ENCODE peak calls at places on chromosomes 12 and 14, in ten cellular contexts. One of them, this sample, is unnamed.

GRCh38 chr12:132478845-132479244 is 11.1 kb upstream of the FBRSL1 start:
- DNase-seq in PC-3: peak
- DNase-seq in RWPE1: no peak
- DNase-seq in AG09309: no peak
- DNase-seq in heart left ventricle: no peak
- DNase-seq in neural crest cell: no peak
- DNase-seq in GM06990: no peak
- DNase-seq in NB4: peak
- DNase-seq in transverse colon: no peak
- DNase-seq in lower lobe of right lung: no peak
- DNase-seq in this sample: no peak

GRCh38 chr12:54082402-54082892 is 28.8 kb downstream of the HOXC4 start:
- DNase-seq in PC-3: no peak
- DNase-seq in RWPE1: no peak
- DNase-seq in AG09309: no peak
- DNase-seq in heart left ventricle: no peak
- DNase-seq in neural crest cell: no peak
- DNase-seq in GM06990: no peak
- DNase-seq in NB4: no peak
- DNase-seq in transverse colon: peak
- DNase-seq in lower lobe of right lung: no peak
- DNase-seq in this sample: no peak

GRCh38 chr12:8860165-8860961 is 37.9 kb downstream of the A2ML1 start:
- DNase-seq in PC-3: peak
- DNase-seq in RWPE1: no peak
- DNase-seq in AG09309: no peak
- DNase-seq in heart left ventricle: no peak
- DNase-seq in neural crest cell: peak
- DNase-seq in GM06990: peak
- DNase-seq in NB4: peak
- DNase-seq in transverse colon: peak
- DNase-seq in lower lobe of right lung: no peak
- DNase-seq in this sample: peak

GRCh38 chr14:68476212-68476964 is 316.5 kb downstream of the ZFP36L1 start:
- DNase-seq in PC-3: peak
- DNase-seq in RWPE1: peak
- DNase-seq in AG09309: peak
- DNase-seq in heart left ventricle: peak
- DNase-seq in neural crest cell: no peak
- DNase-seq in GM06990: peak
- DNase-seq in NB4: peak
- DNase-seq in transverse colon: peak
- DNase-seq in lower lobe of right lung: peak
- DNase-seq in this sample: peak

GRCh38 chr12:6093764-6094163 is 30.7 kb downstream of the VWF start:
- DNase-seq in PC-3: peak
- DNase-seq in RWPE1: no peak
- DNase-seq in AG09309: no peak
- DNase-seq in heart left ventricle: no peak
- DNase-seq in neural crest cell: no peak
- DNase-seq in GM06990: no peak
- DNase-seq in NB4: no peak
- DNase-seq in transverse colon: no peak
- DNase-seq in lower lobe of right lung: no peak
- DNase-seq in this sample: no peak

GRCh38 chr12:41286426-41286825 is 98.3 kb downstream of the PDZRN4 start:
- DNase-seq in PC-3: peak
- DNase-seq in RWPE1: no peak
- DNase-seq in AG09309: no peak
- DNase-seq in heart left ventricle: no peak
- DNase-seq in neural crest cell: no peak
- DNase-seq in GM06990: no peak
- DNase-seq in NB4: no peak
- DNase-seq in transverse colon: no peak
- DNase-seq in lower lobe of right lung: no peak
- DNase-seq in this sample: no peak

GRCh38 chr14:91258021-91258618 is 13.6 kb upstream of the GPR68 start:
- DNase-seq in PC-3: no peak
- DNase-seq in RWPE1: peak
- DNase-seq in AG09309: peak
- DNase-seq in heart left ventricle: no peak
- DNase-seq in neural crest cell: no peak
- DNase-seq in GM06990: no peak
- DNase-seq in NB4: no peak
- DNase-seq in transverse colon: peak
- DNase-seq in lower lobe of right lung: no peak
- DNase-seq in this sample: no peak

GRCh38 chr12:114478891-114479290 is 72.9 kb upstream of the TBX5 start:
- DNase-seq in PC-3: no peak
- DNase-seq in RWPE1: no peak
- DNase-seq in AG09309: no peak
- DNase-seq in heart left ventricle: no peak
- DNase-seq in neural crest cell: no peak
- DNase-seq in GM06990: no peak
- DNase-seq in NB4: no peak
- DNase-seq in transverse colon: no peak
- DNase-seq in lower lobe of right lung: no peak
- DNase-seq in this sample: no peak

GRCh38 chr12:14395059-14395778 is 29.7 kb downstream of the ATF7IP start:
- DNase-seq in PC-3: no peak
- DNase-seq in RWPE1: no peak
- DNase-seq in AG09309: no peak
- DNase-seq in heart left ventricle: no peak
- DNase-seq in neural crest cell: no peak
- DNase-seq in GM06990: peak
- DNase-seq in NB4: peak
- DNase-seq in transverse colon: no peak
- DNase-seq in lower lobe of right lung: no peak
- DNase-seq in this sample: no peak

GRCh38 chr12:26845984-26846383 is 13.0 kb upstream of the ITPR2 start:
- DNase-seq in PC-3: no peak
- DNase-seq in RWPE1: no peak
- DNase-seq in AG09309: peak
- DNase-seq in heart left ventricle: no peak
- DNase-seq in neural crest cell: no peak
- DNase-seq in GM06990: no peak
- DNase-seq in NB4: no peak
- DNase-seq in transverse colon: no peak
- DNase-seq in lower lobe of right lung: no peak
- DNase-seq in this sample: no peak

GRCh38 chr14:39232554-39233415 is 930 bp upstream of the MIA2 start:
- DNase-seq in PC-3: no peak
- DNase-seq in RWPE1: no peak
- DNase-seq in AG09309: peak
- DNase-seq in heart left ventricle: no peak
- DNase-seq in neural crest cell: no peak
- DNase-seq in GM06990: no peak
- DNase-seq in NB4: peak
- DNase-seq in transverse colon: no peak
- DNase-seq in lower lobe of right lung: no peak
- DNase-seq in this sample: no peak

GRCh38 chr12:127389923-127390322 is 877.0 kb upstream of the TMEM132C start:
- DNase-seq in PC-3: peak
- DNase-seq in RWPE1: peak
- DNase-seq in AG09309: peak
- DNase-seq in heart left ventricle: no peak
- DNase-seq in neural crest cell: peak
- DNase-seq in GM06990: no peak
- DNase-seq in NB4: peak
- DNase-seq in transverse colon: no peak
- DNase-seq in lower lobe of right lung: no peak
- DNase-seq in this sample: no peak

GRCh38 chr12:67456281-67456918 is 187.2 kb downstream of the CAND1 start:
- DNase-seq in PC-3: peak
- DNase-seq in RWPE1: peak
- DNase-seq in AG09309: peak
- DNase-seq in heart left ventricle: peak
- DNase-seq in neural crest cell: no peak
- DNase-seq in GM06990: no peak
- DNase-seq in NB4: no peak
- DNase-seq in transverse colon: no peak
- DNase-seq in lower lobe of right lung: no peak
- DNase-seq in this sample: no peak

GRCh38 chr14:54606631-54607133 is 39.8 kb downstream of the SAMD4A start:
- DNase-seq in PC-3: peak
- DNase-seq in RWPE1: no peak
- DNase-seq in AG09309: peak
- DNase-seq in heart left ventricle: peak
- DNase-seq in neural crest cell: no peak
- DNase-seq in GM06990: no peak
- DNase-seq in NB4: no peak
- DNase-seq in transverse colon: no peak
- DNase-seq in lower lobe of right lung: no peak
- DNase-seq in this sample: no peak

GRCh38 chr14:54609576-54609975 is 42.6 kb downstream of the SAMD4A start:
- DNase-seq in PC-3: no peak
- DNase-seq in RWPE1: no peak
- DNase-seq in AG09309: no peak
- DNase-seq in heart left ventricle: no peak
- DNase-seq in neural crest cell: no peak
- DNase-seq in GM06990: no peak
- DNase-seq in NB4: no peak
- DNase-seq in transverse colon: no peak
- DNase-seq in lower lobe of right lung: no peak
- DNase-seq in this sample: no peak

GRCh38 chr14:54606178-54606577 is 39.2 kb downstream of the SAMD4A start:
- DNase-seq in PC-3: no peak
- DNase-seq in RWPE1: no peak
- DNase-seq in AG09309: no peak
- DNase-seq in heart left ventricle: peak
- DNase-seq in neural crest cell: no peak
- DNase-seq in GM06990: no peak
- DNase-seq in NB4: no peak
- DNase-seq in transverse colon: no peak
- DNase-seq in lower lobe of right lung: peak
- DNase-seq in this sample: no peak

GRCh38 chr14:54614296-54614695 is 47.4 kb downstream of the SAMD4A start:
- DNase-seq in PC-3: peak
- DNase-seq in RWPE1: no peak
- DNase-seq in AG09309: no peak
- DNase-seq in heart left ventricle: no peak
- DNase-seq in neural crest cell: no peak
- DNase-seq in GM06990: no peak
- DNase-seq in NB4: no peak
- DNase-seq in transverse colon: no peak
- DNase-seq in lower lobe of right lung: no peak
- DNase-seq in this sample: no peak

GRCh38 chr14:54610051-54610977 is 43.4 kb downstream of the SAMD4A start:
- DNase-seq in PC-3: no peak
- DNase-seq in RWPE1: no peak
- DNase-seq in AG09309: no peak
- DNase-seq in heart left ventricle: no peak
- DNase-seq in neural crest cell: no peak
- DNase-seq in GM06990: no peak
- DNase-seq in NB4: no peak
- DNase-seq in transverse colon: no peak
- DNase-seq in lower lobe of right lung: no peak
- DNase-seq in this sample: no peak
- TF ChIP-seq CTCF in PC-3: no peak
- TF ChIP-seq CTCF in RWPE1: no peak
- TF ChIP-seq CTCF in AG09309: no peak
- TF ChIP-seq CTCF in heart left ventricle: no peak
- TF ChIP-seq CTCF in neural crest cell: no peak
- TF ChIP-seq CTCF in GM06990: no peak
- TF ChIP-seq CTCF in NB4: no peak
- TF ChIP-seq CTCF in transverse colon: no peak
- TF ChIP-seq CTCF in lower lobe of right lung: no peak
- TF ChIP-seq CTCF in this sample: no peak

GRCh38 chr14:31926123-31926522 is 151.0 kb upstream of the ARHGAP5 start:
- DNase-seq in PC-3: peak
- DNase-seq in RWPE1: no peak
- DNase-seq in AG09309: no peak
- DNase-seq in heart left ventricle: no peak
- DNase-seq in neural crest cell: no peak
- DNase-seq in GM06990: no peak
- DNase-seq in NB4: peak
- DNase-seq in transverse colon: no peak
- DNase-seq in lower lobe of right lung: no peak
- DNase-seq in this sample: peak
- TF ChIP-seq CTCF in PC-3: peak
- TF ChIP-seq CTCF in RWPE1: peak
- TF ChIP-seq CTCF in AG09309: peak
- TF ChIP-seq CTCF in heart left ventricle: peak
- TF ChIP-seq CTCF in neural crest cell: peak
- TF ChIP-seq CTCF in GM06990: peak
- TF ChIP-seq CTCF in NB4: peak
- TF ChIP-seq CTCF in transverse colon: peak
- TF ChIP-seq CTCF in lower lobe of right lung: peak
- TF ChIP-seq CTCF in this sample: peak

GRCh38 chr14:94638961-94639817 is 27.0 kb downstream of the SERPINA3 start:
- DNase-seq in PC-3: no peak
- DNase-seq in RWPE1: no peak
- DNase-seq in AG09309: no peak
- DNase-seq in heart left ventricle: no peak
- DNase-seq in neural crest cell: no peak
- DNase-seq in GM06990: no peak
- DNase-seq in NB4: no peak
- DNase-seq in transverse colon: no peak
- DNase-seq in lower lobe of right lung: no peak
- DNase-seq in this sample: no peak

GRCh38 chr14:94633116-94633515 is 20.9 kb downstream of the SERPINA3 start:
- DNase-seq in PC-3: no peak
- DNase-seq in RWPE1: no peak
- DNase-seq in AG09309: no peak
- DNase-seq in heart left ventricle: no peak
- DNase-seq in neural crest cell: no peak
- DNase-seq in GM06990: no peak
- DNase-seq in NB4: no peak
- DNase-seq in transverse colon: no peak
- DNase-seq in lower lobe of right lung: no peak
- DNase-seq in this sample: no peak

GRCh38 chr14:94638330-94638729 is 26.1 kb downstream of the SERPINA3 start:
- DNase-seq in PC-3: no peak
- DNase-seq in RWPE1: no peak
- DNase-seq in AG09309: no peak
- DNase-seq in heart left ventricle: no peak
- DNase-seq in neural crest cell: no peak
- DNase-seq in GM06990: no peak
- DNase-seq in NB4: no peak
- DNase-seq in transverse colon: no peak
- DNase-seq in lower lobe of right lung: no peak
- DNase-seq in this sample: no peak

GRCh38 chr14:94635143-94635542 is 23.0 kb downstream of the SERPINA3 start:
- DNase-seq in PC-3: no peak
- DNase-seq in RWPE1: no peak
- DNase-seq in AG09309: no peak
- DNase-seq in heart left ventricle: no peak
- DNase-seq in neural crest cell: no peak
- DNase-seq in GM06990: no peak
- DNase-seq in NB4: no peak
- DNase-seq in transverse colon: no peak
- DNase-seq in lower lobe of right lung: no peak
- DNase-seq in this sample: no peak

GRCh38 chr14:94636744-94637412 is 24.7 kb downstream of the SERPINA3 start:
- DNase-seq in PC-3: no peak
- DNase-seq in RWPE1: no peak
- DNase-seq in AG09309: no peak
- DNase-seq in heart left ventricle: no peak
- DNase-seq in neural crest cell: no peak
- DNase-seq in GM06990: no peak
- DNase-seq in NB4: peak
- DNase-seq in transverse colon: no peak
- DNase-seq in lower lobe of right lung: no peak
- DNase-seq in this sample: no peak
- TF ChIP-seq CTCF in PC-3: no peak
- TF ChIP-seq CTCF in RWPE1: no peak
- TF ChIP-seq CTCF in AG09309: peak
- TF ChIP-seq CTCF in heart left ventricle: no peak
- TF ChIP-seq CTCF in neural crest cell: peak
- TF ChIP-seq CTCF in GM06990: no peak
- TF ChIP-seq CTCF in NB4: no peak
- TF ChIP-seq CTCF in transverse colon: no peak
- TF ChIP-seq CTCF in lower lobe of right lung: no peak
- TF ChIP-seq CTCF in this sample: no peak

GRCh38 chr12:25280082-25280481 is 29.4 kb upstream of the KRAS start:
- DNase-seq in PC-3: no peak
- DNase-seq in RWPE1: no peak
- DNase-seq in AG09309: no peak
- DNase-seq in heart left ventricle: no peak
- DNase-seq in neural crest cell: no peak
- DNase-seq in GM06990: no peak
- DNase-seq in NB4: no peak
- DNase-seq in transverse colon: no peak
- DNase-seq in lower lobe of right lung: no peak
- DNase-seq in this sample: no peak
- TF ChIP-seq CTCF in PC-3: no peak
- TF ChIP-seq CTCF in RWPE1: no peak
- TF ChIP-seq CTCF in AG09309: no peak
- TF ChIP-seq CTCF in heart left ventricle: no peak
- TF ChIP-seq CTCF in neural crest cell: no peak
- TF ChIP-seq CTCF in GM06990: no peak
- TF ChIP-seq CTCF in NB4: no peak
- TF ChIP-seq CTCF in transverse colon: no peak
- TF ChIP-seq CTCF in lower lobe of right lung: no peak
- TF ChIP-seq CTCF in this sample: no peak

This sample was measured in GM13976.